ENCODE peak calls at places on chromosomes 5 and 9, in four cellular contexts. One of them, this sample, is unnamed.

GRCh38 chr5:79301046-79301712 is 65.2 kb downstream of the JMY start:
- DNase-seq in HepG2: peak; percentile 13
- DNase-seq in GM12878: no peak
- DNase-seq in SK-N-SH: no peak
- DNase-seq in this sample: no peak

GRCh38 chr5:157545911-157546310 is 29.7 kb downstream of the ADAM19 start:
- DNase-seq in GM12878: no peak
- DNase-seq in SK-N-SH: no peak
- DNase-seq in HepG2: no peak
- DNase-seq in this sample: no peak

GRCh38 chr5:80565330-80565729 is 4.8 kb downstream of the ANKRD34B start:
- DNase-seq in SK-N-SH: no peak
- DNase-seq in HepG2: no peak
- DNase-seq in GM12878: no peak
- DNase-seq in this sample: no peak

GRCh38 chr9:18849910-18850677 is 182.9 kb downstream of the SAXO1 start:
- DNase-seq in HepG2: no peak
- DNase-seq in GM12878: no peak
- DNase-seq in SK-N-SH: peak; percentile 42
- DNase-seq in this sample: no peak

GRCh38 chr5:64207978-64208377 is 42.3 kb downstream of the RNF180 start:
- DNase-seq in SK-N-SH: no peak
- DNase-seq in GM12878: no peak
- DNase-seq in HepG2: peak; percentile 8
- DNase-seq in this sample: no peak

GRCh38 chr5:155908543-155908942 is 418.4 kb upstream of the SGCD start:
- DNase-seq in GM12878: no peak
- DNase-seq in HepG2: no peak
- DNase-seq in SK-N-SH: no peak
- DNase-seq in this sample: no peak

GRCh38 chr5:132474881-132475511 is 15.6 kb downstream of the IRF1 start:
- DNase-seq in GM12878: no peak
- DNase-seq in SK-N-SH: no peak
- DNase-seq in HepG2: no peak
- DNase-seq in this sample: no peak

GRCh38 chr5:175214152-175214551 is 229.8 kb downstream of the DRD1 start:
- DNase-seq in GM12878: no peak
- DNase-seq in SK-N-SH: no peak
- DNase-seq in HepG2: no peak
- DNase-seq in this sample: no peak

GRCh38 chr5:79107020-79107796 is 4.4 kb upstream of the BHMT start:
- DNase-seq in HepG2: no peak
- DNase-seq in GM12878: no peak
- DNase-seq in SK-N-SH: no peak
- DNase-seq in this sample: no peak

GRCh38 chr9:69452110-69452780 is 127.2 kb downstream of the ENTREP1 start:
- DNase-seq in GM12878: no peak
- DNase-seq in HepG2: no peak
- DNase-seq in SK-N-SH: no peak
- DNase-seq in this sample: no peak

GRCh38 chr5:43227655-43228054 is 35.6 kb downstream of the NIM1K start:
- DNase-seq in HepG2: peak; percentile 46
- DNase-seq in SK-N-SH: peak; percentile 52
- DNase-seq in GM12878: no peak
- DNase-seq in this sample: peak; percentile 42

GRCh38 chr9:5442400-5443011 is 4.8 kb upstream of the PLGRKT start:
- DNase-seq in HepG2: peak; percentile 57
- DNase-seq in GM12878: no peak
- DNase-seq in SK-N-SH: peak; percentile 44
- DNase-seq in this sample: peak; percentile 25

GRCh38 chr5:150144211-150144801 is 11.3 kb downstream of the PDGFRB start:
- DNase-seq in GM12878: no peak
- DNase-seq in HepG2: no peak
- DNase-seq in SK-N-SH: peak; percentile 80
- DNase-seq in this sample: peak; percentile 55

GRCh38 chr9:83962165-83962564 is 17.9 kb downstream of the HNRNPK start:
- DNase-seq in SK-N-SH: no peak
- DNase-seq in HepG2: no peak
- DNase-seq in GM12878: no peak
- DNase-seq in this sample: no peak

GRCh38 chr5:96752341-96753016 is 55.3 kb downstream of the ERAP1 start:
- DNase-seq in SK-N-SH: peak; percentile 19
- DNase-seq in HepG2: peak; percentile 65
- DNase-seq in GM12878: no peak
- DNase-seq in this sample: peak; percentile 76

GRCh38 chr9:36598281-36598680 is 25.6 kb downstream of the MELK start:
- DNase-seq in SK-N-SH: no peak
- DNase-seq in GM12878: no peak
- DNase-seq in HepG2: no peak
- DNase-seq in this sample: no peak

GRCh38 chr5:111697881-111698757 is 58.9 kb downstream of the NREP start:
- DNase-seq in HepG2: no peak
- DNase-seq in SK-N-SH: no peak
- DNase-seq in GM12878: no peak
- DNase-seq in this sample: no peak

GRCh38 chr5:50440651-50441478 is at the start of gene EMB:
- DNase-seq in GM12878: no peak
- DNase-seq in HepG2: no peak
- DNase-seq in SK-N-SH: peak; percentile 77
- DNase-seq in this sample: no peak

GRCh38 chr9:86176468-86176867 is 77.1 kb upstream of the GOLM1 start:
- DNase-seq in GM12878: no peak
- DNase-seq in SK-N-SH: peak; percentile 80
- DNase-seq in HepG2: no peak
- DNase-seq in this sample: no peak

GRCh38 chr9:116437411-116438370 is 249.4 kb upstream of the TRIM32 start:
- DNase-seq in HepG2: no peak
- DNase-seq in SK-N-SH: no peak
- DNase-seq in GM12878: no peak
- DNase-seq in this sample: peak; percentile 79

GRCh38 chr9:116234091-116234490 is 80.5 kb downstream of the PAPPA start:
- DNase-seq in HepG2: no peak
- DNase-seq in SK-N-SH: peak; percentile 2
- DNase-seq in GM12878: no peak
- DNase-seq in this sample: no peak

GRCh38 chr5:109946610-109947009 is 256.9 kb downstream of the MAN2A1 start:
- DNase-seq in HepG2: no peak
- DNase-seq in GM12878: no peak
- DNase-seq in SK-N-SH: no peak
- DNase-seq in this sample: no peak

GRCh38 chr5:67998709-67999251 is 216.8 kb upstream of the PIK3R1 start:
- DNase-seq in SK-N-SH: peak; percentile 24
- DNase-seq in HepG2: no peak
- DNase-seq in GM12878: no peak
- DNase-seq in this sample: no peak

GRCh38 chr9:108654566-108654965 is 201.2 kb downstream of the ACTL7B start:
- DNase-seq in HepG2: no peak
- DNase-seq in SK-N-SH: no peak
- DNase-seq in GM12878: no peak
- DNase-seq in this sample: no peak

GRCh38 chr5:98468188-98468869 is 305.1 kb upstream of the RGMB start:
- DNase-seq in SK-N-SH: no peak
- DNase-seq in GM12878: no peak
- DNase-seq in HepG2: no peak
- DNase-seq in this sample: no peak

GRCh38 chr5:64861281-64861680 is 92.6 kb downstream of the CWC27 start:
- DNase-seq in SK-N-SH: no peak
- DNase-seq in GM12878: no peak
- DNase-seq in HepG2: no peak
- DNase-seq in this sample: no peak

GRCh38 chr5:57595530-57596098 is 113.0 kb upstream of the ACTBL2 start:
- DNase-seq in GM12878: no peak
- DNase-seq in HepG2: no peak
- DNase-seq in SK-N-SH: no peak
- DNase-seq in this sample: no peak

DNA sequence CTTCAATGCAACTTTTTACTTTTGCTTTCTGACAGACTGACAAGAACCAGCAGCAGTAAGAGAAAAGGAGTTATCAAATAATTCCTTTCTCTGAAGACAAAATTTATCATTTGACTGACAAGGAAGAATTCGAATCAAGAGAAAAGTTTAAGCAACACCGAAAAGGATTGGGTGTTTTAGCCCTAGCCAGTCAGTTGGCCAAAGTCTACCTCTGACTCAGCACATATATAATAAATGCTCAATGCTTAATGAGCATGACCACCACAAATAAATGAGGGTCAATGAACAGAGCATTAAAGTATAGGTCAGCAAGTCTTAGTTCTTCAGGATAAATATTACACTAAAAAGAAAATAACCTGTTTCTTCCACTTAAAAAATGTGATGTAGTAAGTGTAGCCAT is 1603.5 kb upstream of the C9orf72 start:
- DNase-seq in SK-N-SH: no peak
- DNase-seq in HepG2: no peak
- DNase-seq in GM12878: no peak
- DNase-seq in this sample: no peak
- TF ChIP-seq FOXM1 in SK-N-SH: no peak
- TF ChIP-seq FOXM1 in HepG2: no peak
- TF ChIP-seq FOXM1 in GM12878: no peak
- TF ChIP-seq FOXM1 in this sample: no peak

GRCh38 chr5:83249156-83249555 is 171.8 kb downstream of the XRCC4 start:
- DNase-seq in HepG2: no peak
- DNase-seq in SK-N-SH: no peak
- DNase-seq in GM12878: no peak
- DNase-seq in this sample: no peak
- TF ChIP-seq MXI1 in HepG2: no peak
- TF ChIP-seq MXI1 in SK-N-SH: no peak
- TF ChIP-seq MXI1 in GM12878: no peak
- TF ChIP-seq MXI1 in this sample: no peak

DNA sequence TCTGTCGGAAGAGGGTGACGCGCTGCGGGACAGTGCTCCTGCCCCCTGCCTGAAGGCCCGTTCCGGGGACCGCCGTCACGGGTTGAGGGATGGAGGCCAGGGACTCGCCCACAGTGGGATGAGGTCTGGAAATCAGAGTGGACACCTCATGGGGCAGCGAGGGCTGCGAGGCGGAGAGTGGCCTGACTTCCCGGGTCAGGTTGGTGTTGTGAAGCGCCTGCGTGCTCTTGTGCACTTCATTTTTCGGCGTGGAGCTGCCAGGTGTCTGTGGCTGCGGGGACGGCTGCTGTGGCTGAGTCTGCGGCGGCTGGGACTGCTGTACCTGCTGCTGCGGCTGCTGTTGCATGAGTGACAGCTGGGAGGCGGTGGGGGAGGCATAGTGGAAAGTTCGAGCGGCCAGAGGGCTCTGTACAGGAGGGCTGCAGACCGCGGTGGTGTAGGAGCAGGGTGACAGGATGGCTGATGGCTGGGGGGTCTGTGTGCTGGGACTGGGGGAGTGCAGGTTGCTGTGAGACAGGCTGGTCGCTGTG is 434.1 kb downstream of the HCN1 start:
- DNase-seq in HepG2: no peak
- DNase-seq in GM12878: no peak
- DNase-seq in SK-N-SH: peak; percentile 2
- DNase-seq in this sample: no peak
- TF ChIP-seq FOXM1 in HepG2: no peak
- TF ChIP-seq FOXM1 in GM12878: no peak
- TF ChIP-seq FOXM1 in SK-N-SH: no peak
- TF ChIP-seq FOXM1 in this sample: no peak

GRCh38 chr5:15834596-15835245 is 334.7 kb downstream of the FBXL7 start:
- DNase-seq in SK-N-SH: no peak
- DNase-seq in HepG2: no peak
- DNase-seq in GM12878: no peak
- DNase-seq in this sample: no peak

GRCh38 chr5:15831408-15831807 is 331.4 kb downstream of the FBXL7 start:
- DNase-seq in GM12878: no peak
- DNase-seq in SK-N-SH: peak; percentile 30
- DNase-seq in HepG2: no peak
- DNase-seq in this sample: no peak

GRCh38 chr5:15837584-15838289 is 337.8 kb downstream of the FBXL7 start:
- DNase-seq in HepG2: no peak
- DNase-seq in GM12878: no peak
- DNase-seq in SK-N-SH: no peak
- DNase-seq in this sample: no peak

GRCh38 chr5:15833365-15833764 is 333.4 kb downstream of the FBXL7 start:
- DNase-seq in GM12878: no peak
- DNase-seq in SK-N-SH: no peak
- DNase-seq in HepG2: no peak
- DNase-seq in this sample: no peak

GRCh38 chr5:15835514-15835913 is 335.5 kb downstream of the FBXL7 start:
- DNase-seq in GM12878: no peak
- DNase-seq in SK-N-SH: no peak
- DNase-seq in HepG2: no peak
- DNase-seq in this sample: no peak
- TF ChIP-seq MXI1 in GM12878: no peak
- TF ChIP-seq MXI1 in SK-N-SH: no peak
- TF ChIP-seq MXI1 in HepG2: no peak
- TF ChIP-seq MXI1 in this sample: no peak

DNA sequence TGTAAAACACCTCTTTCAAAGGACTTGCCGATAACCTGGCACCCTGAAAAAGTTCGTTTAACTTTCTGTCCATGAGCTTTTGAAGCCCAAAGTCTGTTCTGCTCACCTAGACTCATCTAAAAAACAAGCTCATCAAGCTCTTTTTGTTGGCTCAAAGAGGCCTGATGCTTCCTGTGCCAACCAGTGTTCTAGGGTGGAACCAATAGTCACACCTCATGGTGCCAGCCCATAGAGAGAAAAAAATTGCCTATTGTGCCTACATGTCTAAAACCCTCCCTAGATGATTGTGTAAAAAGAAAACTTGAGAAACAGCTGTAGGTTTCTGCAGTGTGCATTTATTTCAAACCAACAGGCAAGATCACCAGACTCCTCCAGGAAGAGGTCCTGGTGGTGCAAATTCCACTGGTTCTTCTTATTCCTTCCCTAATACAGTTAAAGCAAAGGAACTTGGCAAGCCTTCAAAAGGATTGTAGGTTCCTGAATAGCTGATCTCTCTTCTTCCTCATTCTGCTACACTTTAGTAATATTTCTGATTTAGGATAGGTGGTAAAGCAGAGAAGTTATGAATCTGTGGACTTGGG is 4.8 kb downstream of the SH3RF2 start:
- DNase-seq in SK-N-SH: no peak
- DNase-seq in GM12878: no peak
- DNase-seq in HepG2: no peak
- DNase-seq in this sample: no peak
- TF ChIP-seq FOXM1 in SK-N-SH: no peak
- TF ChIP-seq FOXM1 in GM12878: no peak
- TF ChIP-seq FOXM1 in HepG2: no peak
- TF ChIP-seq FOXM1 in this sample: no peak

This sample was measured in K562.